ENCODE peak calls at places on chromosomes 6 and 20, in eight cellular contexts. H, F, L, R, A, X, G and W are unnamed samples.
A peak's percentile ranks its signal among the peaks of the same experiment; 100 is the strongest.

GRCh38 chr6:13624871-13625288 is 9.7 kb downstream of the NOL7 start:
- DNase-seq in H (peak; percentile 44), G (no peak), A (peak; percentile 58), R (peak; percentile 69), L (no peak), F (no peak), X (peak; percentile 65), W (peak; percentile 40)

GRCh38 chr20:63529180-63529860 is 7.9 kb downstream of the PTK6 start:
- DNase-seq in G (no peak), X (no peak), F (peak; percentile 61), L (no peak), H (no peak), R (no peak), A (no peak), W (no peak)

GRCh38 chr6:115891111-115891669 is 169.5 kb downstream of the FRK start:
- DNase-seq in A (peak; percentile 13), F (no peak), X (peak; percentile 4), R (peak; percentile 74), L (no peak), G (no peak), H (peak; percentile 51), W (peak; percentile 12)

GRCh38 chr20:8244637-8245036 is 112.6 kb downstream of the PLCB1 start:
- DNase-seq in G (peak; percentile 69), H (peak; percentile 84), A (peak; percentile 92), F (no peak), X (peak; percentile 92), R (no peak), L (no peak), W (no peak)

GRCh38 chr6:50143011-50143719 is 93.4 kb upstream of the DEFB112 start:
- DNase-seq in X (no peak), L (no peak), A (no peak), H (peak; percentile 27), R (peak; percentile 27), G (no peak), F (no peak), W (no peak)

GRCh38 chr20:57043091-57043490 is 223.3 kb downstream of the BMP7 start:
- DNase-seq in F (no peak), A (no peak), H (no peak), X (no peak), L (no peak), R (no peak), G (no peak), W (no peak)

GRCh38 chr6:141398954-141399353 is 733.8 kb upstream of the GJE1 start:
- DNase-seq in A (no peak), F (no peak), H (no peak), L (no peak), R (no peak), G (no peak), X (no peak), W (no peak)

GRCh38 chr6:116008470-116009229 is 52.0 kb downstream of the FRK start:
- DNase-seq in X (peak; percentile 64), F (peak; percentile 41), G (peak; percentile 15), L (no peak), H (peak; percentile 74), R (peak; percentile 41), A (peak; percentile 70), W (peak; percentile 10)

GRCh38 chr6:36340341-36340670 is 3.6 kb upstream of the BNIP5 start:
- DNase-seq in A (no peak), G (no peak), R (no peak), H (no peak), X (no peak), L (no peak), F (no peak), W (no peak)

GRCh38 chr6:36337814-36338213 is 1.1 kb upstream of the BNIP5 start:
- DNase-seq in A (no peak), G (no peak), L (no peak), F (no peak), X (no peak), H (no peak), R (no peak), W (no peak)

GRCh38 chr6:36343109-36343508 is 6.4 kb upstream of the BNIP5 start:
- DNase-seq in L (no peak), H (no peak), G (no peak), A (no peak), R (no peak), X (no peak), F (no peak), W (no peak)

GRCh38 chr6:36339156-36339555 is 2.5 kb upstream of the BNIP5 start:
- DNase-seq in F (no peak), H (no peak), G (no peak), X (no peak), A (no peak), L (no peak), R (no peak), W (no peak)

GRCh38 chr6:36340671-36341454 is 4.2 kb upstream of the BNIP5 start:
- DNase-seq in L (peak; percentile 86), H (peak; percentile 69), A (peak; percentile 95), G (peak; percentile 70), X (peak; percentile 75), F (peak; percentile 92), R (peak; percentile 59), W (no peak)
- H3K4me3 ChIP-seq in L (peak overlapping the region; percentile 39), H (no peak overlapping the region), A (no peak overlapping the region), G (no peak overlapping the region), X (no peak overlapping the region), F (no peak overlapping the region), R (peak overlapping the region; percentile 54), W (no peak overlapping the region)

GRCh38 chr20:20744170-20744725 is 31.8 kb upstream of the RALGAPA2 start:
- DNase-seq in R (no peak), F (no peak), X (no peak), A (no peak), G (no peak), L (no peak), H (no peak), W (no peak)

GRCh38 chr20:20737158-20737557 is 24.7 kb upstream of the RALGAPA2 start:
- DNase-seq in G (no peak), A (no peak), F (no peak), L (no peak), R (no peak), X (no peak), H (no peak), W (no peak)

GRCh38 chr20:20743511-20744169 is 31.2 kb upstream of the RALGAPA2 start:
- DNase-seq in R (no peak), A (peak; percentile 84), H (peak; percentile 49), F (peak; percentile 93), G (peak; percentile 70), X (peak; percentile 69), L (peak; percentile 69), W (no peak)

GRCh38 chr20:20740595-20740994 is 28.2 kb upstream of the RALGAPA2 start:
- DNase-seq in A (no peak), L (no peak), G (no peak), F (no peak), R (no peak), X (no peak), H (peak; percentile 5), W (no peak)

DNA sequence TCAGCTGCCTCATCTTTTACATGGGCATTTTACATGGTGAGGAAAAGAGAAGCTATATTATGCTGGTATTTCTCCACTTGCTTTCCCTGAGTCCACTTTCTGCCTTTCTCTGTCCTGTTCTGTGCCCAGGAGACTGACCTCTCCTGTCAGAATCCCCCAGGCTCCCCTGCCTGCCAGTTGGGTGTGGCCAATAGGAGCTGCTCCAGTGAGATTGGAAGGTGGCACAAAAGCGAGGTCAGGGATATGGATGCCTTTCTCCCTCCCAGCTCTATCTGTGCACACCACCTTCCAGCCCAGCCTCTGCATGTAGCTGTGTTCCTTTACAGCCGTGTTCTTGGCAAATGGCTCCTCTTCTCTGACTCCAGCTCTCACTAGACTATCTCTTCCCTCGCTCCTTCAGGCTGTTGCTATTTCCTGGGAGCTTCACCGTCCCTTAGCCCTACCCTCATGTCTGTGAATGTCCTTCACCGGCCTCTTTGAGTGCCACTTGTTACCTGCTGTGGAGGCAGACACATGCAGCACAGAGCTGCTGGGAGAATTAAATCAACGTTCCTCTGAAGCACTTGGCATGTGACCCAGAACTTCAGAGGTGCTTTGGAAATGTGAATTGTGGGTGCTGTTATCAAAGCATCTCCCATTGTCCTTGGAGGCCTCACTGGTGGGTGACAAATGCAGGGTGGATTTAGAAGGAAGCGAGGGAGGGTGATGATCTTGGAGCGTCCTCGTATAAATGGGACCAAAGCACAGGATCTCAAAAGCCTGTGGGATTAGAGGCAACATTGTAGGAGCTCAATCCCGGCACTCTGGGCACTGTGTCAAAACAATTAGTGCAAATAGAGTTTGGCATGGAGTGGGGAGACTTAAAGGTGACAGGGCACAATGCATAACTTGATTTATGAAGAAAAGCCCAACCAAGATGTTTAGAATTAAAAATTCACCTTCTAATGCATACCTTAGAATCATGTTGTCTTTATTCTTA is 28.9 kb upstream of the RALGAPA2 start:
- DNase-seq in A (no peak), G (no peak), L (no peak), F (peak; percentile 50), H (no peak), R (no peak), X (no peak), W (no peak)
- H3K4me3 ChIP-seq in A (no peak overlapping the region), G (no peak overlapping the region), L (no peak overlapping the region), F (no peak overlapping the region), H (no peak overlapping the region), R (no peak overlapping the region), X (no peak overlapping the region), W (no peak overlapping the region)

GRCh38 chr20:32455901-32456701 is 98.0 kb downstream of the ASXL1 start:
- DNase-seq in R (no peak), G (no peak), A (no peak), X (no peak), H (no peak), L (no peak), F (peak; percentile 60), W (no peak)

GRCh38 chr20:32458061-32458836 is 100.1 kb downstream of the ASXL1 start:
- DNase-seq in G (no peak), A (no peak), X (no peak), H (no peak), F (peak; percentile 48), R (no peak), L (no peak), W (no peak)

GRCh38 chr20:32455171-32455900 is 97.2 kb downstream of the ASXL1 start:
- DNase-seq in H (no peak), F (peak; percentile 47), A (no peak), R (no peak), G (no peak), X (no peak), L (no peak), W (no peak)

GRCh38 chr20:32457476-32457986 is 99.4 kb downstream of the ASXL1 start:
- DNase-seq in A (peak; percentile 75), X (peak; percentile 59), R (peak; percentile 68), H (peak; percentile 52), G (peak; percentile 50), F (peak; percentile 89), L (peak; percentile 70), W (no peak)

GRCh38 chr20:32456869-32457421 is 98.8 kb downstream of the ASXL1 start:
- DNase-seq in A (peak; percentile 68), X (peak; percentile 53), R (peak; percentile 55), G (no peak), F (peak; percentile 84), H (no peak), L (no peak), W (no peak)
- H3K4me3 ChIP-seq in A (peak overlapping the region; percentile 38), X (peak overlapping the region; percentile 45), R (peak overlapping the region; percentile 69), G (peak overlapping the region; percentile 38), F (peak overlapping the region; percentile 48), H (peak overlapping the region; percentile 26), L (peak overlapping the region; percentile 45), W (peak overlapping the region; percentile 35)

DNA sequence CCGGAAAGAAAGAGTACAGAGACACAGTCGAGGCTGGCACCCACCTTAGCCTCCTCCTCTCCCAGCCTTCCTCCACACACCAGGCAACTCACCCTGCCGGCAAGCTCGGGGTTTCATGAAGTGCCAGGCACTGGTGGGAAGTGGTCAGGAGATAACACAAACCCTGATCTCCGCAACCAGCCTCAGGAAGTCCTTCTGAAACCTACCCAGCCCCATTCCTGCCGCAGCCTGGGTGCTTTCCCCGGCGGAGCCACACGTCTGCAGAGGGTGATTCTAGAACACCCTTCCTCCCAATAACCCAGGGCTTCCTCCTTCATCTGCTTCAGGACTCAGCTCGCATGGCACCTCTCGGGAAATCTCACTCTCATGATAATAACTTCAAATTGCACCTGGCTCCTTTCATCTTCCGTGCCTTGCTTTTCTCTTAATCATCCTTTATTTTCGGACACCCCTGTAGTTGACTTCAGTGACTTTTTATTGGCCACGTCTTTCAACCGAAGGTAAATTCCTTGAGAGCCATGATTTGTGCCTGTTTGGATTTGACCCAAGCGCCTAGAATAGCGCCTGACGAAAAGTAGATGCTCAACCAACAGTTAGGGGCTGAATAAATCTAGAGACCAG is 8.7 kb upstream of the HLA-E start:
- DNase-seq in R (peak; percentile 35), G (no peak), H (no peak), F (no peak), X (no peak), L (no peak), A (peak; percentile 30), W (no peak)
- H3K4me3 ChIP-seq in R (peak overlapping the region; percentile 64), G (no peak overlapping the region), H (no peak overlapping the region), F (no peak overlapping the region), X (no peak overlapping the region), L (no peak overlapping the region), A (no peak overlapping the region), W (no peak overlapping the region)